ENCODE peak calls at places on chromosome 6, in seven cellular contexts. H is activated T-helper 1 cell treated with anti-CD3 and anti-CD28 coated beads, Interleukin-12 subunit alpha, Interleukin-12 subunit beta, Interleukin-2, Interleukin-4 antibody, amounts not matched to agents 30 ng/mL and 10 ng/mL and 1 ng/mL, durations not matched to agents 14 hours and 24 hours and 36 hours; O is fibroblast of lung; L is BJ; I is HFF-Myc; Q is amygdala; W is right cardiac atrium. U is an unnamed sample.

GRCh38 chr6:112911949-112912348 is 564.8 kb downstream of the RFPL4B start:
- DNase-seq in I (peak; percentile 72), W (no peak), O (peak; percentile 56), L (peak; percentile 50), Q (no peak), H (no peak), U (no peak)

GRCh38 chr6:148509789-148510581 is 167.3 kb downstream of the SASH1 start:
- DNase-seq in I (peak; percentile 97), L (peak; percentile 96), H (no peak), Q (no peak), O (peak; percentile 95), W (peak; percentile 79), U (no peak)

GRCh38 chr6:10381133-10381829 is 33.6 kb downstream of the TFAP2A start:
- DNase-seq in W (no peak), H (no peak), L (no peak), I (no peak), Q (no peak), O (no peak), U (no peak)

GRCh38 chr6:94813806-94814205 is 763.5 kb upstream of the MANEA start:
- DNase-seq in H (no peak), Q (no peak), W (no peak), I (no peak), O (no peak), L (no peak), U (no peak)

GRCh38 chr6:37130704-37131103 is 39.2 kb upstream of the PIM1 start:
- DNase-seq in I (no peak), O (peak; percentile 54), H (no peak), Q (no peak), W (no peak), L (no peak), U (no peak)

GRCh38 chr6:168171673-168172352 is 92.8 kb upstream of the FRMD1 start:
- DNase-seq in L (no peak), Q (no peak), I (no peak), O (no peak), W (no peak), H (no peak), U (no peak)

GRCh38 chr6:31836676-31837611 is 9.4 kb downstream of the HSPA1B start:
- DNase-seq in I (no peak), H (no peak), L (no peak), O (no peak), Q (no peak), W (peak; percentile 21), U (no peak)

GRCh38 chr6:42038811-42039408 is 11.4 kb upstream of the TAF8 start:
- DNase-seq in I (no peak), Q (no peak), O (peak; percentile 79), H (no peak), L (no peak), W (no peak), U (no peak)

GRCh38 chr6:49264909-49265308 is 198.1 kb downstream of the MMUT start:
- DNase-seq in Q (no peak), I (no peak), L (no peak), W (peak; percentile 27), H (no peak), O (no peak), U (no peak)

GRCh38 chr6:140441256-140441655 is 1066.8 kb upstream of the CITED2 start:
- DNase-seq in O (peak; percentile 63), I (no peak), Q (no peak), L (no peak), W (peak; percentile 67), H (no peak), U (no peak)

GRCh38 chr6:135465903-135466302 is 31.6 kb downstream of the AHI1 start:
- DNase-seq in L (no peak), Q (no peak), H (no peak), W (no peak), O (no peak), I (no peak), U (no peak)

GRCh38 chr6:111770263-111771083 is 102.8 kb downstream of the FYN start:
- DNase-seq in L (no peak), I (no peak), O (no peak), Q (no peak), H (no peak), W (no peak), U (no peak)

GRCh38 chr6:142300758-142301251 is 1.0 kb upstream of the ADGRG6 start:
- DNase-seq in L (no peak), W (no peak), O (peak; percentile 82), I (no peak), Q (no peak), H (no peak), U (no peak)

GRCh38 chr6:108944058-108944457 is 95.8 kb downstream of the ARMC2 start:
- DNase-seq in H (no peak), Q (no peak), L (no peak), O (peak; percentile 17), I (no peak), W (no peak), U (no peak)